ENCODE peak calls at places on chromosomes 12 and 14, in eight cellular contexts. Z is tibial nerve, P is ovary, H is thyroid gland, J is HCT116, D is heart left ventricle, N is adrenal gland, F is stomach. Q is an unnamed sample. For H3K27me3 and H3K9me3, the result is how much of the 10 kb centered on the place peaks cover.

GRCh38 chr14:92984082-92984788 is 61.3 kb downstream of the CHGA start:
- DNase-seq in Z (no peak), P (peak), H (no peak), J (no peak), D (no peak), N (no peak), F (no peak), Q (no peak)

GRCh38 chr14:59275668-59276067 is 87.2 kb downstream of the DAAM1 start:
- DNase-seq in Z (no peak), P (no peak), H (no peak), J (peak), D (no peak), N (no peak), F (no peak), Q (no peak)

GRCh38 chr14:29197557-29197956 is 431.0 kb downstream of the FOXG1 start:
- DNase-seq in Z (no peak), P (no peak), H (no peak), J (no peak), D (no peak), N (no peak), F (no peak), Q (no peak)

GRCh38 chr14:100673085-100673806 is 53.4 kb upstream of the DLK1 start:
- DNase-seq in Z (no peak), P (no peak), H (no peak), J (no peak), D (no peak), N (no peak), F (peak), Q (no peak)

GRCh38 chr12:3882896-3883564 is 9.8 kb upstream of the PARP11 start:
- DNase-seq in Z (no peak), P (no peak), H (no peak), J (peak), D (no peak), N (no peak), F (no peak), Q (no peak)

GRCh38 chr14:78700236-78700635 is 530.1 kb downstream of the NRXN3 start:
- DNase-seq in Z (no peak), P (no peak), H (no peak), J (no peak), D (no peak), N (no peak), F (no peak), Q (no peak)

GRCh38 chr14:78010688-78011087 is 159.5 kb upstream of the NRXN3 start:
- DNase-seq in Z (no peak), P (no peak), H (peak), J (no peak), D (no peak), N (peak), F (no peak), Q (no peak)

GRCh38 chr14:95315156-95315555 is 4.6 kb downstream of the CLMN start:
- DNase-seq in Z (no peak), P (no peak), H (no peak), J (no peak), D (no peak), N (no peak), F (no peak), Q (no peak)

GRCh38 chr12:52630104-52630500 is 11.7 kb upstream of the KRT73 start:
- DNase-seq in Z (no peak), P (no peak), H (no peak), J (no peak), D (no peak), N (no peak), F (no peak), Q (no peak)

GRCh38 chr12:115932073-115932472 is 345.4 kb downstream of the MED13L start:
- DNase-seq in Z (no peak), P (no peak), H (no peak), J (no peak), D (no peak), N (no peak), F (no peak), Q (no peak)

GRCh38 chr14:50714452-50715073 is 46.5 kb upstream of the SAV1 start:
- DNase-seq in Z (no peak), P (no peak), H (peak), J (peak), D (no peak), N (peak), F (no peak), Q (no peak)

GRCh38 chr14:71193663-71194062 is 286.4 kb downstream of the PCNX1 start:
- DNase-seq in Z (no peak), P (no peak), H (no peak), J (no peak), D (no peak), N (no peak), F (no peak), Q (no peak)

GRCh38 chr14:98606041-98606640 is 665.9 kb downstream of the BCL11B start:
- DNase-seq in Z (no peak), P (no peak), H (no peak), J (no peak), D (no peak), N (no peak), F (no peak), Q (no peak)

GRCh38 chr14:76639606-76640272 is 121.5 kb upstream of the VASH1 start:
- DNase-seq in Z (no peak), P (no peak), H (no peak), J (no peak), D (no peak), N (no peak), F (no peak), Q (no peak)

GRCh38 chr12:126936181-126936851 is 1330.7 kb upstream of the TMEM132C start:
- DNase-seq in Z (no peak), P (no peak), H (no peak), J (peak), D (peak), N (peak), F (no peak), Q (no peak)

GRCh38 chr14:50344116-50344775 is 32.1 kb downstream of the DMAC2L start:
- DNase-seq in Z (no peak), P (no peak), H (no peak), J (no peak), D (no peak), N (no peak), F (no peak), Q (no peak)

GRCh38 chr12:23337213-23337612 is 612.3 kb downstream of the SOX5 start:
- DNase-seq in Z (no peak), P (no peak), H (no peak), J (no peak), D (no peak), N (no peak), F (no peak), Q (no peak)

GRCh38 chr12:46959484-46959883 is 119.9 kb upstream of the PCED1B start:
- DNase-seq in Z (no peak), P (no peak), H (no peak), J (peak), D (no peak), N (peak), F (no peak), Q (no peak)

GRCh38 chr12:72098622-72099021 is 160.0 kb downstream of the TPH2 start:
- DNase-seq in Z (no peak), P (no peak), H (no peak), J (no peak), D (no peak), N (no peak), F (no peak), Q (no peak)

GRCh38 chr14:24123465-24124417 is 6.7 kb upstream of the FITM1 start:
- DNase-seq in Z (no peak), P (peak), H (no peak), J (no peak), D (no peak), N (no peak), F (no peak), Q (no peak)

GRCh38 chr12:95634622-95635621 is 83.6 kb upstream of the USP44 start:
- DNase-seq in Z (no peak), P (no peak), H (no peak), J (no peak), D (no peak), N (no peak), F (peak), Q (no peak)

GRCh38 chr12:132490481-132491348 is 764 bp downstream of the FBRSL1 start:
- DNase-seq in Z (no peak), P (peak), H (peak), J (no peak), D (peak), N (no peak), F (no peak), Q (no peak)

GRCh38 chr14:65180725-65181025 is 78.4 kb upstream of the MAX start:
- DNase-seq in Z (no peak), P (no peak), H (no peak), J (no peak), D (no peak), N (no peak), F (no peak), Q (no peak)

GRCh38 chr14:74275265-74275841 is 27.4 kb downstream of the ABCD4 start:
- DNase-seq in Z (no peak), P (no peak), H (no peak), J (peak), D (peak), N (no peak), F (no peak), Q (no peak)

GRCh38 chr12:39610626-39611025 is 9.0 kb downstream of the ABCD2 start:
- DNase-seq in Z (no peak), P (no peak), H (no peak), J (no peak), D (no peak), N (peak), F (no peak), Q (no peak)

GRCh38 chr12:106841471-106842302 is 67.2 kb downstream of the RIC8B start:
- DNase-seq in Z (no peak), P (no peak), H (peak), J (peak), D (no peak), N (peak), F (no peak), Q (peak)

GRCh38 chr12:105212431-105212830 is 23.5 kb downstream of the APPL2 start:
- DNase-seq in Z (no peak), P (no peak), H (no peak), J (no peak), D (no peak), N (no peak), F (no peak), Q (no peak)

GRCh38 chr12:130509454-130509853 is 171.8 kb downstream of the PIWIL1 start:
- DNase-seq in Z (no peak), P (no peak), H (no peak), J (no peak), D (no peak), N (no peak), F (no peak), Q (no peak)

GRCh38 chr12:26121841-26122680 is 2.8 kb downstream of the BHLHE41 start:
- DNase-seq in Z (no peak), P (peak), H (peak), J (no peak), D (no peak), N (peak), F (no peak), Q (no peak)

GRCh38 chr14:92121670-92122350 is at the start of the genes CPSF2 and NDUFB1:
- DNase-seq in Z (peak), P (peak), H (peak), J (peak), D (peak), N (peak), F (peak), Q (peak)

GRCh38 chr14:65382586-65382985 is 29.9 kb upstream of the FUT8 start:
- DNase-seq in Z (no peak), P (no peak), H (no peak), J (no peak), D (no peak), N (no peak), F (no peak), Q (no peak)

DNA sequence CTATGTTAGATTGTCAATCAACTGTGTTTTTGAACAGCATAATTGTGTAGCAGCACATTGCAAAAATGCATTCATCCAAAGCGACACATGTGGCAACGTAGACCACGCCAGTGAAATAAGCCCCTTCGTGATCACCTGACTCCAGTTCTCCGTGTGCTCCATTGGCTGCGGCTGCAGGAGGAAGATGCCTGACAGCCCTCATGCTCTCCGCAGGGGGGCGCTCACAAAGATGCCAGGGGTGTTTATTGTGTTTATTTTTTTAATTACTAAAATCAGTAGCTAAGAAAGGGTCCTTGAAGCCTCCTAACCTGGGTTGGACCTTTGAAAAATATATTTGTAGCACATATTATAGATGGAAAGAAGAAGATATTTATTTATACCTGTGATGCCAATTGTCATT is 116.3 kb downstream of the SLC15A4 start:
- DNase-seq in Z (no peak), P (no peak), H (no peak), J (no peak), D (no peak), N (no peak), F (no peak), Q (no peak)
- H3K27me3 ChIP-seq in Z (under half), P (under half), H (under half), J (under half), D (under half), N (under half), F (under half), Q (under half)

GRCh38 chr12:93868771-93869170 is 191.6 kb downstream of the CRADD start:
- DNase-seq in Z (no peak), P (no peak), H (no peak), J (no peak), D (no peak), N (no peak), F (no peak), Q (no peak)
- H3K9me3 ChIP-seq in Z (under half), P (under half), H (under half), J (under half), D (under half), N (under half), F (under half), Q (under half)

GRCh38 chr14:38808734-38809455 is 294.1 kb downstream of the SEC23A start:
- DNase-seq in Z (no peak), P (no peak), H (no peak), J (peak), D (no peak), N (no peak), F (peak), Q (no peak)
- TF ChIP-seq POLR2A in Z (no peak), P (no peak), H (no peak), J (no peak), D (no peak), N (no peak), F (no peak), Q (no peak)

DNA sequence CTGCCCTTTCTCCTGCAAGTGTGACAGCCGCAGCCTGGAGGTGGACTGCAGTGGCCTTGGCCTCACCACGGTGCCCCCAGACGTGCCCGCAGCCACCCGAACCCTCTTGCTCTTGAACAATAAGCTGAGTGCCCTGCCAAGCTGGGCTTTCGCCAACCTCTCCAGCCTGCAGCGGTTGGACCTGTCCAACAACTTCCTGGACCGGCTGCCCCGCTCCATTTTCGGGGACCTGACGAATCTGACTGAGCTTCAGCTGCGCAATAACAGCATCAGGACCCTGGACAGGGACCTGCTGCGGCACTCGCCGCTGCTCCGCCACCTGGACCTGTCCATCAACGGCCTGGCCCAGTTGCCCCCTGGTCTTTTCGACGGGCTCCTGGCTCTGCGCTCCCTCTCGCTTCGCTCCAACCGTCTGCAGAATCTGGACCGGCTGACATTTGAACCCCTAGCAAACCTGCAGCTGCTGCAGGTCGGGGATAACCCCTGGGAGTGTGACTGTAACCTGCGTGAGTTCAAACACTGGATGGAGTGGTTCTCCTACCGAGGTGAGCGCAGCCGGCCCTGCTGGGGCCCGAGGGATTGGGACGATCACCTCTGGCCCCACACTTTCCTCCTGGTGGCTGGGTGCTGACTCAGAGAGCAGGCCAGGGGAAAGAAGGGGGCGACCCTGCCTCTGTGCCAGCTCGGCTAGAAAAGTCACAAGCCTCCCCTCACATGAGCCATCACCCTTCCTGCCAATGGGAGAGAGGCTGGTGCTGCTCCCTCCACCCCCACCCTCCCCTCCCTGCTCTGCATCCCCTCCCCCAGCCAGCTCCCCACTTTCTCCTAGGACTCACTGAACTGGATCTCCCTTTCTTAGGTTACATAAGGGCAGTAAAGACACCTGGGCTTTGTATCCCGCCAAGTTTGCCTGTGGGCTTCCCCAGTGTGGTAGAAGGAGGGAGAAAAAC is 10.9 kb downstream of the LRTM2 start:
- DNase-seq in Z (no peak), P (peak), H (peak), J (no peak), D (peak), N (peak), F (peak), Q (peak)
- H3K27me3 ChIP-seq in Z (under half), P (under half), H (under half), J (under half), D (under half), N (under half), F (under half), Q (under half)

GRCh38 chr12:34376133-34376799 is 354.0 kb downstream of the ALG10 start:
- DNase-seq in Z (no peak), P (no peak), H (no peak), J (no peak), D (no peak), N (no peak), F (no peak), Q (no peak)
- H3K9me3 ChIP-seq in Z (under half), P (under half), H (under half), J (under half), D (under half), N (under half), F (under half), Q (under half)

DNA sequence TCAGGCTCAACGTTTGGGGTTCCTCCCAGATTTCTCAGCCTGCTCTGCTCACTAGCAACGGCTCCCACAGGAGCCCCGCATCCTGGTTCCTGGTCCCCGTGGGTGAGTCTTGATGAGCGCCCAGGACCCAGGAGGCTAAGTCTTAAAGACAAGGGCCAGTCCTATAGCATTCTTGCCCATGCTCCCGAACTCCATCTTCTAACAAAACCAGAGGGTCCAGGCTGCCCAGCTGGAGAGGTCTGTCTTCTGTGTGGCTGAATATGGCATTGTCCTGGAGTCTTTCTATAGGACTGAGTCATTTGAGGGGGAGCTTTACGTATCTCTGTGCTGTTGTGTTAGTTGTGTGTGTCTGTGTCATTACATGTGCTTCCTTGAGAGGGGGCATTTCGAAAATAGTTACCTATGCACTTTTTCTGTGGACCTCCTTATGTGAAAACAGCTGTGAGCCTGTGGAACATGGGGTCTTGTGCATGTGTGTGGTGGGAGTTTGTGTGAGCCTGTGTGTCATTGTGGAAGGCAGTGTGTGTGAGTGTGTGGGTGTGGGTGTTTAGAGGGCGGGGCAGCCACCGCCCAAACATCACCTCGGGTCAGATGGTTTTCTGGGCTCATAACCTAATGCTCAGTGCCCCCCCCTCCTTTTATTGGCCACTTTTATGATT is 9.1 kb upstream of the TBX5 start:
- DNase-seq in Z (no peak), P (no peak), H (no peak), J (no peak), D (no peak), N (no peak), F (no peak), Q (no peak)
- TF ChIP-seq POLR2A in Z (no peak), P (no peak), H (no peak), J (no peak), D (no peak), N (no peak), F (no peak), Q (no peak)

DNA sequence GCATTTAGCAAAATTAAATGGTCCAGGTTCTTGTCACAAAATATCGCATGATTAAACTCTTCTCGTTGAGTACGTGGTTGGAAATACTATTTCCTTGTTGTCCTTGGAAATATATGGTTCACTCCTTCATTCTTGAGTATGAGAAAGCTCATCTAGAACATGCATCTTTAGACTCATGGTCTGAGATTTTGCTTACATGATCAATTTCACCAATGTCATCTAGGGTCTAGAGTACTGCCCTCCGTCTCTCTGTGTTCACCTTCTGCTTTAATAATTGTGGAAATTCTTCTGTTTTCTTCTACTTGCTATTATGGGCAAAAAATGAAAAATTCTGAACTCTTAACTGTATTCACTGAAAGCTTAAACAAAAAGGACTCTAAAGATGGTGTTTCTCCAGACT is 25.9 kb downstream of the MBIP start:
- DNase-seq in Z (no peak), P (no peak), H (no peak), J (no peak), D (no peak), N (no peak), F (no peak), Q (no peak)
- H3K27me3 ChIP-seq in Z (under half), P (under half), H (under half), J (under half), D (under half), N (under half), F (under half), Q (under half)

GRCh38 chr14:69224946-69225345 is 33.6 kb downstream of the EXD2 start:
- DNase-seq in Z (no peak), P (no peak), H (no peak), J (no peak), D (no peak), N (no peak), F (no peak), Q (no peak)
- H3K9me3 ChIP-seq in Z (under half), P (under half), H (under half), J (under half), D (under half), N (under half), F (under half), Q (under half)

Q was measured in uterus.